ENCODE peak calls at places on chromosomes 7 and 10, in five cellular contexts. One of them, this sample, is unnamed. For H3K36me3, the result is how much of the 10 kb centered on the place peaks cover.

GRCh38 chr10:116722736-116723427 is 19.5 kb downstream of the HSPA12A start:
- DNase-seq in SK-N-SH: peak
- DNase-seq in HepG2: no peak
- DNase-seq in K562: no peak
- DNase-seq in GM12878: no peak
- DNase-seq in this sample: no peak

GRCh38 chr7:74452748-74453320 is 872 bp upstream of the GTF2IRD1 start:
- DNase-seq in SK-N-SH: peak
- DNase-seq in K562: peak
- DNase-seq in GM12878: no peak
- DNase-seq in HepG2: peak
- DNase-seq in this sample: no peak

GRCh38 chr7:6478186-6478585 is 30.4 kb upstream of the DAGLB start:
- DNase-seq in K562: no peak
- DNase-seq in GM12878: no peak
- DNase-seq in SK-N-SH: no peak
- DNase-seq in HepG2: no peak
- DNase-seq in this sample: no peak

GRCh38 chr10:12613144-12613543 is 263.8 kb downstream of the CAMK1D start:
- DNase-seq in K562: no peak
- DNase-seq in GM12878: no peak
- DNase-seq in SK-N-SH: no peak
- DNase-seq in HepG2: no peak
- DNase-seq in this sample: no peak

GRCh38 chr10:67115972-67116371 is 190.1 kb downstream of the LRRTM3 start:
- DNase-seq in GM12878: no peak
- DNase-seq in HepG2: no peak
- DNase-seq in SK-N-SH: no peak
- DNase-seq in K562: no peak
- DNase-seq in this sample: no peak

GRCh38 chr10:103661198-103661950 is 167.9 kb downstream of the NEURL1 start:
- DNase-seq in HepG2: peak
- DNase-seq in SK-N-SH: no peak
- DNase-seq in K562: no peak
- DNase-seq in GM12878: no peak
- DNase-seq in this sample: peak

GRCh38 chr10:97821308-97822038 is 28.2 kb upstream of the GOLGA7B start:
- DNase-seq in SK-N-SH: no peak
- DNase-seq in K562: no peak
- DNase-seq in HepG2: no peak
- DNase-seq in GM12878: no peak
- DNase-seq in this sample: no peak

GRCh38 chr7:150924256-150924851 is 53.8 kb downstream of the KCNH2 start:
- DNase-seq in K562: no peak
- DNase-seq in GM12878: no peak
- DNase-seq in SK-N-SH: no peak
- DNase-seq in HepG2: no peak
- DNase-seq in this sample: no peak

GRCh38 chr7:86313842-86314241 is 329.9 kb upstream of the GRM3 start:
- DNase-seq in GM12878: no peak
- DNase-seq in HepG2: no peak
- DNase-seq in K562: no peak
- DNase-seq in SK-N-SH: no peak
- DNase-seq in this sample: no peak

GRCh38 chr7:25952277-25953057 is 199.5 kb upstream of the NFE2L3 start:
- DNase-seq in SK-N-SH: no peak
- DNase-seq in K562: no peak
- DNase-seq in GM12878: no peak
- DNase-seq in HepG2: peak
- DNase-seq in this sample: no peak

GRCh38 chr7:121547341-121548092 is 151.4 kb upstream of the FAM3C start:
- DNase-seq in K562: peak
- DNase-seq in SK-N-SH: peak
- DNase-seq in GM12878: no peak
- DNase-seq in HepG2: peak
- DNase-seq in this sample: peak

GRCh38 chr7:80826520-80827237 is 92.2 kb downstream of the SEMA3C start:
- DNase-seq in SK-N-SH: no peak
- DNase-seq in GM12878: no peak
- DNase-seq in K562: no peak
- DNase-seq in HepG2: no peak
- DNase-seq in this sample: peak

GRCh38 chr10:100508691-100509150 is 10.9 kb downstream of the SEC31B start:
- DNase-seq in HepG2: peak
- DNase-seq in K562: peak
- DNase-seq in GM12878: no peak
- DNase-seq in SK-N-SH: peak
- DNase-seq in this sample: peak

GRCh38 chr7:137684776-137685175 is 162.0 kb downstream of the DGKI start:
- DNase-seq in SK-N-SH: no peak
- DNase-seq in HepG2: no peak
- DNase-seq in K562: no peak
- DNase-seq in GM12878: no peak
- DNase-seq in this sample: no peak

GRCh38 chr7:126483972-126484371 is 768.8 kb downstream of the GRM8 start:
- DNase-seq in HepG2: no peak
- DNase-seq in GM12878: no peak
- DNase-seq in SK-N-SH: peak
- DNase-seq in K562: no peak
- DNase-seq in this sample: no peak

GRCh38 chr10:112389147-112389822 is 15.4 kb downstream of the ACSL5 start:
- DNase-seq in SK-N-SH: no peak
- DNase-seq in HepG2: peak
- DNase-seq in GM12878: peak
- DNase-seq in K562: peak
- DNase-seq in this sample: peak

GRCh38 chr10:38038107-38038931 is 27.8 kb downstream of the ZNF33A start:
- DNase-seq in HepG2: no peak
- DNase-seq in SK-N-SH: no peak
- DNase-seq in K562: no peak
- DNase-seq in GM12878: peak
- DNase-seq in this sample: peak

GRCh38 chr7:131521651-131522163 is 34.7 kb downstream of the PODXL start:
- DNase-seq in GM12878: no peak
- DNase-seq in K562: no peak
- DNase-seq in HepG2: no peak
- DNase-seq in SK-N-SH: no peak
- DNase-seq in this sample: no peak

GRCh38 chr7:127437772-127438330 is 45.3 kb upstream of the ZNF800 start:
- DNase-seq in SK-N-SH: no peak
- DNase-seq in HepG2: no peak
- DNase-seq in K562: no peak
- DNase-seq in GM12878: no peak
- DNase-seq in this sample: peak

GRCh38 chr7:41637051-41637450 is 65.8 kb downstream of the INHBA start:
- DNase-seq in HepG2: no peak
- DNase-seq in GM12878: no peak
- DNase-seq in SK-N-SH: no peak
- DNase-seq in K562: no peak
- DNase-seq in this sample: peak

GRCh38 chr7:34061175-34061574 is 155.8 kb downstream of the BMPER start:
- DNase-seq in GM12878: no peak
- DNase-seq in HepG2: no peak
- DNase-seq in SK-N-SH: no peak
- DNase-seq in K562: no peak
- DNase-seq in this sample: peak

GRCh38 chr10:4830546-4830945 is 4.5 kb downstream of the AKR1E2 start:
- DNase-seq in HepG2: no peak
- DNase-seq in K562: no peak
- DNase-seq in GM12878: no peak
- DNase-seq in SK-N-SH: no peak
- DNase-seq in this sample: no peak

GRCh38 chr10:122379041-122379440 is 4.5 kb downstream of the PLEKHA1 start:
- DNase-seq in K562: no peak
- DNase-seq in GM12878: no peak
- DNase-seq in HepG2: no peak
- DNase-seq in SK-N-SH: no peak
- DNase-seq in this sample: no peak

GRCh38 chr7:51590746-51591145 is 274.1 kb upstream of the COBL start:
- DNase-seq in SK-N-SH: no peak
- DNase-seq in K562: no peak
- DNase-seq in HepG2: no peak
- DNase-seq in GM12878: no peak
- DNase-seq in this sample: no peak

GRCh38 chr7:95526128-95526738 is 40.5 kb downstream of the ASB4 start:
- DNase-seq in SK-N-SH: no peak
- DNase-seq in HepG2: peak
- DNase-seq in K562: no peak
- DNase-seq in GM12878: no peak
- DNase-seq in this sample: no peak

GRCh38 chr7:146002431-146003078 is 114.0 kb upstream of the CNTNAP2 start:
- DNase-seq in K562: no peak
- DNase-seq in SK-N-SH: no peak
- DNase-seq in GM12878: peak
- DNase-seq in HepG2: no peak
- DNase-seq in this sample: no peak

GRCh38 chr7:157255201-157255606 is 81.6 kb upstream of the DNAJB6 start:
- DNase-seq in HepG2: no peak
- DNase-seq in K562: no peak
- DNase-seq in SK-N-SH: no peak
- DNase-seq in GM12878: no peak
- DNase-seq in this sample: no peak

GRCh38 chr7:12234334-12234733 is 23.2 kb downstream of the TMEM106B start:
- DNase-seq in HepG2: no peak
- DNase-seq in SK-N-SH: no peak
- DNase-seq in K562: no peak
- DNase-seq in GM12878: no peak
- DNase-seq in this sample: no peak
- H3K36me3 ChIP-seq in HepG2: under half
- H3K36me3 ChIP-seq in SK-N-SH: half or more
- H3K36me3 ChIP-seq in K562: under half
- H3K36me3 ChIP-seq in GM12878: under half
- H3K36me3 ChIP-seq in this sample: under half

DNA sequence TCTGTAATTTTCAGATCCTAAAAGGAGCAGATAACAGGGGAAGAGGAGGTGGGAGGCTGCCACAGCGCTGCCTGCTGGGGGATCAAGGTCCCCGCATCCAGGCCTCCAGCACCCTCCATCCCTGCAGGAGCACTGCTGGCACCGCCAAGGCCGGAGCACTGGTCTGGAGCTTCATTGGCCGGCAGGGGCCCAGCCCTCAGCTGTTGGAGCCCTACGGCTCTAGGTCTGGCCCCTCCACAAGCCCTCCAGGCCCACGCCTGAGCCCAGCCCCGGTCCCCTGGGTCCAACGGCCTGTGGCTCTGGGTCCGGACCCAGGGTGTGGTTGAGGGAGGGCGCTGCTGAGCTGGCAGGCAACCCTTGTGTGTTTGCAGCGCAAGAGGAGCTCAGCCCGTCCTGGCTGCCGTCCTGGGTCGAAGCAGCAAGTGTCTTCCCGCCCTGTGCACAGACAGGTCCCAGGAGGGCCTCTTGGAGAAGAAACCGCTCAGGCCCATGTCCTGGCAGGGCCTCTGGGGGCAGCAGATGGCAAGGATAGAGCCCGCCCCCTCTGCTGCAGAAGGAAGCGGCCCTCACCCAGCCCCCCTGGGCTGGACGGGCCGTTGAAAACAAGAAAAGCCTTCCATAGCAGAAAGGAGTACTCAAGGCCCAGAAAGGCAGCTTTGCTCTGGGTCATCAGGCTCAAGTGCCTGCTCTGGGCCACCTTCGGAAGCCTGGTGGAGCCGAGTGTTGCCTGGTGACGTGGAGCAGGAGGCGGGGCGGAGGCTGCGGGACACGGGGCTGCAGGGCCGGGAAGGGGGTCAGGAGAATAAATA is 54.3 kb upstream of the TNRC18 start:
- DNase-seq in K562: no peak
- DNase-seq in HepG2: no peak
- DNase-seq in GM12878: no peak
- DNase-seq in SK-N-SH: peak
- DNase-seq in this sample: no peak
- TF ChIP-seq SMC3 in K562: peak
- TF ChIP-seq SMC3 in HepG2: no peak
- TF ChIP-seq SMC3 in GM12878: no peak
- TF ChIP-seq SMC3 in SK-N-SH: no peak
- TF ChIP-seq SMC3 in this sample: no peak

DNA sequence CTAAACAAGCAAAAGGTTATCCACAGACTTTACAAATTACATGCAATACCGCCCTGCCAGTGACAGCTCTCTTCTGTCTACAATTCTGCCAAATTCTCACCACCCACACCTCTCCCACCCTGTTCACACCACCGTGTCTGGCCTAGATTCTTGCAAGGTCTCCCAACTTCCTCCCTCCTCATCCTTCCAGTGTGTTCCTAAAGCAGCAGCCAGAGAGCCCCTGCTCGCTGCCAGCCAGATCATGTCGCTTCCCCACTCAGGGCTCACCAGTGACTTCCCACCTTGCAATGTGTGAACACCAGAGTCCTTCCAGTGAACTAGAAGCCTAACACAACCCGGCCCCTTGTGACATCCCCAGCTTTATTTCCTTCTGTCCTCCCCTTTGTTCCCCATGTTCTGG is 121.6 kb downstream of the HECW1 start:
- DNase-seq in SK-N-SH: no peak
- DNase-seq in HepG2: no peak
- DNase-seq in GM12878: no peak
- DNase-seq in K562: no peak
- DNase-seq in this sample: no peak
- H3K36me3 ChIP-seq in SK-N-SH: under half
- H3K36me3 ChIP-seq in HepG2: under half
- H3K36me3 ChIP-seq in GM12878: under half
- H3K36me3 ChIP-seq in K562: under half
- H3K36me3 ChIP-seq in this sample: under half

GRCh38 chr7:32089678-32090077 is 19.5 kb upstream of the PDE1C start:
- DNase-seq in K562: no peak
- DNase-seq in GM12878: no peak
- DNase-seq in SK-N-SH: no peak
- DNase-seq in HepG2: no peak
- DNase-seq in this sample: no peak

GRCh38 chr7:32093415-32094408 is 23.5 kb upstream of the PDE1C start:
- DNase-seq in GM12878: no peak
- DNase-seq in HepG2: no peak
- DNase-seq in SK-N-SH: no peak
- DNase-seq in K562: no peak
- DNase-seq in this sample: peak

GRCh38 chr7:32092346-32092745 is 22.1 kb upstream of the PDE1C start:
- DNase-seq in K562: no peak
- DNase-seq in SK-N-SH: no peak
- DNase-seq in HepG2: no peak
- DNase-seq in GM12878: no peak
- DNase-seq in this sample: no peak

GRCh38 chr7:32089256-32089655 is 19.0 kb upstream of the PDE1C start:
- DNase-seq in SK-N-SH: no peak
- DNase-seq in K562: no peak
- DNase-seq in HepG2: no peak
- DNase-seq in GM12878: no peak
- DNase-seq in this sample: no peak

DNA sequence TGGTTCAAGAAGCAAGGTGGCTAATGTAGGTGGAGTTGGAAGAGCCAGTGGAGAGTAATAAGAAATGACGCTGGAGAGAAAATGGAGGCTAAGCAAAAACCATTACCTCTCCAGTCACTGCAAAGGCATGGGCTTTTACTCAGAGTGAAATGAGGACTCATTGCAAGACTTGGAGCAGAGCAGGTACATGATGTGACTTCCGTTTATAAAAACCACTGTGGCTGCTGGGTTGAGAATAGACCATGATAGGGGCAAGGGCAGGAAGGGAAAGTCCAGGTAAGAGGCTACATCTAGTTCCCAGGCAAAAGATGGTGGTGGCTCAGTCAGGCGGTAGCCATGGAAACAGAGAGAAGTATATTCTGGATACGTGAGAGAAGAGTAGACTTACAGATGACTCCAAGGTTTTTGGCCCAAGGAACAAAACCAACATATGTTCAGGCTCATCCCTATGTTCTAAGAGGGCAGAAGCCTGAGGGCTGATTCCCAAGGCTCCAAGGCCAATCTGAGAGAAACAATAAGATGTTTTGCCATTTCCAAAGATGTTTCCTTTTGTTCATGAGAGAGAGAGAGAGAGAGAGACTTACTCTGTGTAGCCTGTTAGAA is 21.5 kb upstream of the PDE1C start:
- DNase-seq in K562: no peak
- DNase-seq in GM12878: no peak
- DNase-seq in HepG2: no peak
- DNase-seq in SK-N-SH: no peak
- DNase-seq in this sample: no peak
- TF ChIP-seq SMC3 in K562: no peak
- TF ChIP-seq SMC3 in GM12878: no peak
- TF ChIP-seq SMC3 in HepG2: no peak
- TF ChIP-seq SMC3 in SK-N-SH: no peak
- TF ChIP-seq SMC3 in this sample: no peak